ENCODE peak calls at places on chromosome 6, in four cellular contexts. P is IMR-90; Y is T-helper 2 cell treated with Interferon-gamma antibody and Interleukin-4, amounts not matched to agents 5 μg/mL and 100 μg/mL, for 36 hours; T is foreskin fibroblast. K is an unnamed sample.

GRCh38 chr6:117545161-117545595 is 57.1 kb downstream of the GOPC start:
- DNase-seq in P (no peak), Y (no peak), T (no peak), K (peak; percentile 27)

GRCh38 chr6:145547596-145548325 is 187.6 kb downstream of the EPM2A start:
- DNase-seq in P (no peak), Y (no peak), T (no peak), K (peak; percentile 20)

GRCh38 chr6:42165016-42165415 is 8.1 kb upstream of the GUCA1A start:
- DNase-seq in P (peak; percentile 71), Y (no peak), T (peak; percentile 68), K (peak; percentile 38)

GRCh38 chr6:37788259-37788658 is 31.3 kb upstream of the ZFAND3 start:
- DNase-seq in P (no peak), Y (no peak), T (no peak), K (peak; percentile 54)

GRCh38 chr6:37126961-37127360 is 43.0 kb upstream of the PIM1 start:
- DNase-seq in P (no peak), Y (no peak), T (no peak), K (no peak)

GRCh38 chr6:112040933-112041332 is 13.0 kb upstream of the CCN6 start:
- DNase-seq in P (no peak), Y (no peak), T (peak; percentile 44), K (peak; percentile 74)

GRCh38 chr6:91697010-91697694 is 1110.3 kb upstream of the MAP3K7 start:
- DNase-seq in P (no peak), Y (no peak), T (no peak), K (no peak)

GRCh38 chr6:44043036-44043478 is 84.2 kb downstream of the MRPL14 start:
- DNase-seq in P (peak; percentile 49), Y (no peak), T (peak; percentile 62), K (peak; percentile 84)

GRCh38 chr6:165580139-165580538 is 82.9 kb downstream of the PDE10A start:
- DNase-seq in P (peak; percentile 84), Y (no peak), T (no peak), K (peak; percentile 32)

GRCh38 chr6:150685860-150686259 is 86.2 kb downstream of the PLEKHG1 start:
- DNase-seq in P (peak; percentile 1), Y (peak; percentile 23), T (no peak), K (peak; percentile 11)

GRCh38 chr6:5084787-5085637 is at the start of gene PPP1R3G:
- DNase-seq in P (peak; percentile 65), Y (peak; percentile 14), T (peak; percentile 67), K (peak; percentile 30)

GRCh38 chr6:39287601-39288000 is 26.6 kb downstream of the KCNK17 start:
- DNase-seq in P (no peak), Y (no peak), T (no peak), K (no peak)

GRCh38 chr6:30227763-30228487 is 14.7 kb upstream of the TRIM26 start:
- DNase-seq in P (no peak), Y (no peak), T (no peak), K (no peak)

GRCh38 chr6:153944197-153944596 is 94.8 kb upstream of the OPRM1 start:
- DNase-seq in P (no peak), Y (no peak), T (no peak), K (no peak)

GRCh38 chr6:55825402-55826051 is 49.9 kb downstream of the BMP5 start:
- DNase-seq in P (peak; percentile 78), Y (no peak), T (peak; percentile 65), K (peak; percentile 82)

GRCh38 chr6:113526995-113527394 is 330.1 kb upstream of the MARCKS start:
- DNase-seq in P (no peak), Y (no peak), T (no peak), K (no peak)

GRCh38 chr6:138129190-138129589 is 22.0 kb upstream of the PERP start:
- DNase-seq in P (no peak), Y (no peak), T (no peak), K (no peak)

GRCh38 chr6:161305860-161306259 is 32.0 kb upstream of the AGPAT4 start:
- DNase-seq in P (no peak), Y (no peak), T (no peak), K (no peak)

GRCh38 chr6:157982580-157983438 is 1.1 kb downstream of the SYNJ2 start:
- DNase-seq in P (peak; percentile 54), Y (no peak), T (no peak), K (peak; percentile 22)

GRCh38 chr6:44045672-44046015 is 81.6 kb downstream of the MRPL14 start:
- DNase-seq in P (no peak), Y (no peak), T (no peak), K (no peak)

GRCh38 chr6:45783716-45784115 is 231.9 kb downstream of the CLIC5 start:
- DNase-seq in P (no peak), Y (no peak), T (no peak), K (peak; percentile 14)

GRCh38 chr6:106146852-106147351 is 60.8 kb downstream of the PRDM1 start:
- DNase-seq in P (peak; percentile 34), Y (no peak), T (no peak), K (peak; percentile 20)

GRCh38 chr6:37624606-37625574 is 72.8 kb downstream of the MDGA1 start:
- DNase-seq in P (no peak), Y (no peak), T (peak; percentile 14), K (no peak)

GRCh38 chr6:28525496-28526039 is at the start of gene GPX5:
- DNase-seq in P (no peak), Y (no peak), T (no peak), K (no peak)

GRCh38 chr6:25405442-25405841 is 126.3 kb downstream of the CARMIL1 start:
- DNase-seq in P (no peak), Y (no peak), T (no peak), K (no peak)

GRCh38 chr6:24535210-24535609 is 40.4 kb downstream of the ALDH5A1 start:
- DNase-seq in P (no peak), Y (no peak), T (no peak), K (no peak)

K was measured in LHCN-M2.